ENCODE peak calls at places on chromosomes 13 and 19, in four cellular contexts. D, F, W and P are unnamed samples.

GRCh38 chr19:1396019-1396767 is 5.1 kb downstream of the GAMT start:
- DNase-seq in F (no peak), D (peak), W (no peak), P (no peak)

GRCh38 chr13:77184455-77184854 is 142.4 kb downstream of the MYCBP2 start:
- DNase-seq in W (peak), F (no peak), D (no peak), P (no peak)

GRCh38 chr19:1244693-1245451 is 3.3 kb downstream of the ATP5F1D start:
- DNase-seq in W (no peak), D (no peak), F (no peak), P (no peak)

GRCh38 chr13:77946522-77946921 is 27.9 kb upstream of the EDNRB start:
- DNase-seq in D (no peak), W (no peak), F (no peak), P (no peak)

GRCh38 chr13:25902946-25903345 is 148.9 kb downstream of the SHISA2 start:
- DNase-seq in F (no peak), W (peak), D (no peak), P (no peak)

GRCh38 chr19:17090501-17091074 is 15.0 kb downstream of the MYO9B start:
- DNase-seq in F (no peak), D (no peak), W (no peak), P (no peak)

GRCh38 chr13:24502567-24503375 is 9.8 kb downstream of the PARP4 start:
- DNase-seq in D (peak), W (no peak), F (no peak), P (no peak)

GRCh38 chr19:18157465-18158063 is 4.6 kb downstream of the PIK3R2 start:
- DNase-seq in W (no peak), F (peak), D (no peak), P (no peak)

GRCh38 chr19:40601061-40601973 is at the start of gene LTBP4:
- DNase-seq in D (peak), W (no peak), F (no peak), P (no peak)

GRCh38 chr19:7959209-7959608 is 15.7 kb upstream of the TIMM44 start:
- DNase-seq in W (no peak), F (no peak), D (peak), P (no peak)

GRCh38 chr13:100491164-100491847 is 97.3 kb downstream of the GGACT start:
- DNase-seq in W (no peak), D (no peak), F (no peak), P (no peak)

GRCh38 chr19:39617745-39618144 is 15.4 kb downstream of the LGALS13 start:
- DNase-seq in W (no peak), F (no peak), D (no peak), P (no peak)

GRCh38 chr13:52713894-52714293 is 25.7 kb downstream of the CNMD start:
- DNase-seq in D (no peak), W (no peak), F (no peak), P (no peak)

GRCh38 chr19:17553256-17553655 is 2.2 kb upstream of the COLGALT1 start:
- DNase-seq in W (no peak), D (peak), F (no peak), P (no peak)

GRCh38 chr13:98707309-98707999 is 45.0 kb downstream of the SLC15A1 start:
- DNase-seq in F (no peak), D (no peak), W (peak), P (no peak)

GRCh38 chr13:112545866-112546265 is 42.1 kb downstream of the TUBGCP3 start:
- DNase-seq in F (no peak), D (no peak), W (no peak), P (no peak)

GRCh38 chr19:10334340-10335148 is 1.2 kb upstream of the RAVER1 start:
- DNase-seq in W (no peak), D (peak), F (peak), P (peak)

GRCh38 chr13:49655906-49656305 is 27.6 kb downstream of the ARL11 start:
- DNase-seq in D (no peak), W (no peak), F (no peak), P (no peak)

GRCh38 chr13:113089693-113090414 is 15.7 kb upstream of the F7 start:
- DNase-seq in W (no peak), F (no peak), D (no peak), P (no peak)

GRCh38 chr13:67588607-67589006 is 358.5 kb upstream of the PCDH9 start:
- DNase-seq in D (peak), F (peak), W (no peak), P (no peak)

GRCh38 chr19:1913781-1914577 is 8.8 kb downstream of the ADAT3 start:
- DNase-seq in D (no peak), W (no peak), F (no peak), P (no peak)

GRCh38 chr13:113589961-113590339 is 5.4 kb downstream of the TFDP1 start:
- DNase-seq in F (no peak), W (no peak), D (no peak), P (no peak)

GRCh38 chr13:108433976-108434375 is 164.5 kb downstream of the TNFSF13B start:
- DNase-seq in W (no peak), F (no peak), D (no peak), P (no peak)

GRCh38 chr13:108425056-108425455 is 155.5 kb downstream of the TNFSF13B start:
- DNase-seq in F (no peak), D (peak), W (no peak), P (no peak)

GRCh38 chr13:108426893-108427292 is 157.4 kb downstream of the TNFSF13B start:
- DNase-seq in W (no peak), F (no peak), D (no peak), P (no peak)

GRCh38 chr13:108427355-108427754 is 157.8 kb downstream of the TNFSF13B start:
- DNase-seq in W (no peak), F (no peak), D (peak), P (no peak)

DNA sequence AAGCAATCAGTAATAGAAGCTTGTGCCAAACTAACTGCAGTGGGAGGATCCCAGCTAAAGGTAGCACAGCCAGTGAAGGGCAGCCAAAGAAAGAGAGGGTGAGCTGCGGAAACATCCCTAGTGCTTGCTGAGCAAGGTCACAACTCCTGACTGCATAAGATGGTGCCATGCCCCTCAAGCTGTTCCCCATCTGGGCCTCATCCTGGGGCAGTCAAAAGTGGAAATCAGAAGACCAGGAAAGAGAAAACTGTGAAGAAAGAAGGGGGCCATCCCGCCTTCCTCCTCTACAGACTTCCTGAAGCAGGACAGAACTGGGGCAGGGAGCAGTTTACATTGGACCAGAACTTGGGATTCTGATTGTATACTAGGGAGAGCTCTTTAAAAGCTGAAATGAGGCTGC is 159.2 kb downstream of the TNFSF13B start:
- DNase-seq in W (no peak), D (no peak), F (no peak), P (no peak)
- TF ChIP-seq SP1 in W (no peak), D (no peak), F (no peak), P (no peak)

GRCh38 chr13:58950911-58951310 is 1212.8 kb downstream of the DIAPH3 start:
- DNase-seq in F (no peak), D (no peak), W (no peak), P (no peak)

GRCh38 chr13:58955546-58956385 is 1208.0 kb downstream of the DIAPH3 start:
- DNase-seq in D (no peak), F (no peak), W (peak), P (no peak)

GRCh38 chr13:58949646-58950045 is 1214.1 kb downstream of the DIAPH3 start:
- DNase-seq in F (peak), W (no peak), D (peak), P (peak)

GRCh38 chr13:58953638-58954037 is 1210.1 kb downstream of the DIAPH3 start:
- DNase-seq in W (peak), F (no peak), D (no peak), P (no peak)
- TF ChIP-seq SP1 in W (peak), F (no peak), D (no peak), P (no peak)

GRCh38 chr13:92355213-92355612 is 871.4 kb upstream of the GPC6 start:
- DNase-seq in W (no peak), F (peak), D (peak), P (peak)
- TF ChIP-seq SP1 in W (no peak), F (no peak), D (no peak), P (no peak)

GRCh38 chr19:3357362-3357730 is 9.0 kb upstream of the NFIC start:
- DNase-seq in D (no peak), F (no peak), W (no peak), P (no peak)
- TF ChIP-seq SP1 in D (no peak), F (no peak), W (no peak), P (no peak)

GRCh38 chr13:85725433-85725832 is 73.8 kb downstream of the SLITRK6 start:
- DNase-seq in D (no peak), W (no peak), F (no peak), P (no peak)
- TF ChIP-seq SP1 in D (no peak), W (no peak), F (no peak), P (no peak)

GRCh38 chr13:75636339-75637095 is 387 bp downstream of the LMO7 start:
- DNase-seq in W (no peak), D (no peak), F (peak), P (no peak)

GRCh38 chr13:75635101-75635620 is 969 bp upstream of the LMO7 start:
- DNase-seq in F (no peak), D (no peak), W (no peak), P (peak)

GRCh38 chr13:75635621-75636338 is at the start of gene LMO7:
- DNase-seq in W (no peak), F (peak), D (peak), P (peak)

GRCh38 chr13:75639426-75639825 is 3.3 kb downstream of the LMO7 start:
- DNase-seq in W (peak), D (no peak), F (no peak), P (no peak)

DNA sequence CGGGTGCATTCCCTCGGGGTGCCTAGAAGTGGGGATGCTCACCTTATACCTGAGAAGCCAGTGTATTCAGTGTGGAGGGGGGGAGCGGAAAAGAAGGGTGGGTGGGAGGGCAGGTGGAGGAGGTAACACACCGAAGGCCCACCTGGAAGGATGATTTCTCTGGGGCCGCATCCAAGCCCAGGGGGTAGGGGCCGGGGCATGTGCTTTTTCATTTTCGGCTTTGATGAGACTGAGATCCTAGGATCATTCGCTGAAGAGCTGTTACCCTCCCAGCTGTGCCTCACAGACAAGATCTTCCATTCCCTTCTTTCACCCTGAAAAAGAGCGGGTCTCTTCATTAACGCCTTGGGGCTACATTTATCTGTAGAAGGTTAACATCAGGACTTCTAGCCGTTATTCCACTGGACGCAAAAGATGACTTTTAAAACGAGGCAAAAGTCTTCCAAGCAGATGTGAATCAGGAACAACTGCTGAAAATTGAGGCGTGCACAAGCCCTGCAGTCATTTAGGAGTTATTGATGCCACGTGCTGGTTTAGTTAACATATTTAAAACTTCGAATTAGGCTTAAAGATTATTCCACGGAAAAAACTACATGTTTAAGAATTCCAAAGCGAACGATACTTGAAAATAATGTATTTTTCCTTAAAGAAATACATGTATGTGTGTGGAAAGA is 1.1 kb downstream of the LMO7 start:
- DNase-seq in D (no peak), F (peak), W (no peak), P (no peak)
- TF ChIP-seq SP1 in D (no peak), F (no peak), W (no peak), P (no peak)

GRCh38 chr19:54430306-54431254 is 15.3 kb downstream of the TTYH1 start:
- DNase-seq in D (peak), W (no peak), F (peak), P (peak)
- TF ChIP-seq SP1 in D (peak), W (no peak), F (peak), P (no peak)

DNA sequence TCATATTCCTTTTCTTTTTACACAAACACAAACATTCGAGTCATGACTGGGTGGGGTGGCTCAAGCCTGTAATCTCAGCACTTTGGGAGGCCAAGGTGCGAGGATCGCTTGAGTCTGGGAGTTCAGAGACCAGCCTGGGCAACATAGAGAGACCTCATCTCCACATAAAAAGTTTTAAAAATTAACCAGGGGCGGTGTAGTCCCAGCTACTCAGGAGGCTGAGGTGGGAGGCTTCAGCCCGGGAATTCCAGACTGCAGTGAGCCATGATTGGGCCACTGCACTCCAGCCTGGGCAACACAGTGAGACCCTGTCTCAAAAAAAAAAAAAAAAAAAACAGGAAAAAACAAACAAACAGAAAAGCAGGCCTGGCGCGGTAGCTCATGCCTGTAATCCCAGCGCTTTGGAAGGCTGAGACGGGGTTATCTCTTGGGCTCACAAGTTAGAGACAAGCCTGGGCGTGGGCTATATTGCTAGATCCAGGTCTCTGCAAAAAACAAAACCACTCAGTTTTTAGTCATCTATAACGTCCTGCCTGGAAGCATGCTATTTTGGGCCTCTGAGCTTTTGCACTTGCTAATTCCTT is 572 bp upstream of the BAX start:
- DNase-seq in D (no peak), F (no peak), W (no peak), P (no peak)
- TF ChIP-seq SP1 in D (no peak), F (no peak), W (no peak), P (no peak)

GRCh38 chr19:29564574-29565005 is 38.8 kb downstream of the VSTM2B start:
- DNase-seq in D (no peak), W (no peak), F (no peak), P (no peak)

GRCh38 chr19:29561601-29562000 is 35.8 kb downstream of the VSTM2B start:
- DNase-seq in W (no peak), F (no peak), D (no peak), P (no peak)

GRCh38 chr19:29565171-29565570 is 39.4 kb downstream of the VSTM2B start:
- DNase-seq in W (no peak), F (no peak), D (no peak), P (no peak)

GRCh38 chr19:29562299-29563297 is 36.8 kb downstream of the VSTM2B start:
- DNase-seq in D (no peak), F (no peak), W (no peak), P (no peak)

DNA sequence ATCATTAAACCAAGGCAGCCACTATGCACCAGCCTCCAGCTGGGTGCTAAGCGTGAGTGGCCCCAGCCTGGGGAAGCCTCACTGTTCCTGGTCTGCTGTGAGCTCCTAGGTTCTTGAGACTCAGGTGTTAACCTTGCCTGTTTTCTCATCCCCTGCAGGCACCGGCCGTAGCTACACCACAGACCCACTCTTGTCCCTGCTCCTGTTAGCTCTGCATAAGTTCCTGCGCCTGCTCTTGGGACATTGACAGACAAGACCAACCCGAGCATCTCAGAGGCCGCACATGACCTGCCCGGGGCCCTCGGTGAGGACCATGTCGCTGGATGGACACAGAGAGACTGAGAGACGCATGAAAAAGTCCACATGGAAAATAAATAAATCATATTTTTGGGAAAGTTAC is 37.9 kb downstream of the VSTM2B start:
- DNase-seq in D (no peak), W (no peak), F (no peak), P (no peak)
- TF ChIP-seq SP1 in D (no peak), W (no peak), F (no peak), P (no peak)

DNA sequence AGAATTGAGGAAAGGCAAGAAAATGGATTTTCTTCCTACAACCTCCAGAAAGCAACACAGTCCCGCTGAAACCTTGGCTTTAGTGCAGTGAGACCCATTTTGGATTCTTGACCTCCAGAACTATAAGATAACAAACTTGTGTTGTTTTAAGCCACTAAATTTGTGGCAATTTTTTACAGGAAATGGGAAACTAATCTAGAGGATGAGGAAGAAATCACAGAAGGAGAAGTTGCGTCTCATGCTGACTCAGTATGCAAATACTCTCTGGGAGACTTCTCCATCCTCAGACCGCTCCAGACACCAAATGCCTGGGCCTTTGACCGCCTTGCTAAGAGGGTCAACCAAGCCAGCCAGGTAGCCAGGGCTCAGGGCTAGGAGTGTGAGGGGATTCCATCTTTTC is 13.1 kb upstream of the CEACAM16 start:
- DNase-seq in W (no peak), D (no peak), F (no peak), P (no peak)
- TF ChIP-seq SP1 in W (no peak), D (no peak), F (no peak), P (no peak)